ENCODE peak calls at places on chromosomes 5 and 9, in four cellular contexts. B is mucosa of descending colon, I is left ventricle myocardium inferior, A is endothelial cell. F is an unnamed sample.

GRCh38 chr5:95864944-95865504 is 42.5 kb upstream of the GLRX start:
- DNase-seq in B (peak; percentile 58), A (no peak), I (no peak), F (no peak)

GRCh38 chr9:88372103-88372694 is 16.0 kb upstream of the SPIN1 start:
- DNase-seq in B (no peak), I (no peak), A (no peak), F (no peak)

GRCh38 chr5:39623291-39623865 is 198.6 kb upstream of the DAB2 start:
- DNase-seq in B (no peak), I (no peak), A (no peak), F (no peak)

GRCh38 chr5:111243353-111243752 is 19.2 kb downstream of the CAMK4 start:
- DNase-seq in B (no peak), A (no peak), I (no peak), F (no peak)

GRCh38 chr9:93059960-93060591 is 1.6 kb downstream of the SUSD3 start:
- DNase-seq in B (no peak), A (no peak), I (no peak), F (peak; percentile 49)

GRCh38 chr9:93276973-93277372 is 93.0 kb downstream of the WNK2 start:
- DNase-seq in B (no peak), A (no peak), I (no peak), F (no peak)

GRCh38 chr5:164962302-164962961 is 1457.0 kb downstream of the MAT2B start:
- DNase-seq in I (no peak), A (no peak), B (no peak), F (no peak)

GRCh38 chr9:114513050-114513951 is 8.0 kb upstream of the WHRN start:
- DNase-seq in I (no peak), B (peak; percentile 31), A (no peak), F (no peak)

GRCh38 chr5:136101884-136102283 is 30.8 kb upstream of the SMAD5 start:
- DNase-seq in B (no peak), A (no peak), I (no peak), F (no peak)

GRCh38 chr5:90558344-90559192 is at the start of gene ADGRV1:
- DNase-seq in A (peak; percentile 94), I (peak; percentile 16), B (peak; percentile 86), F (no peak)

GRCh38 chr5:8845316-8845715 is 700.6 kb downstream of the SEMA5A start:
- DNase-seq in A (no peak), B (no peak), I (no peak), F (no peak)

GRCh38 chr5:95901676-95902646 is 59.7 kb downstream of the ELL2 start:
- DNase-seq in I (no peak), A (no peak), B (no peak), F (no peak)

GRCh38 chr5:16983022-16983639 is 47.0 kb upstream of the MYO10 start:
- DNase-seq in I (no peak), A (no peak), B (peak; percentile 11), F (no peak)

GRCh38 chr5:150401376-150402201 is 11.1 kb downstream of the CD74 start:
- DNase-seq in A (no peak), B (no peak), I (no peak), F (peak; percentile 21)

GRCh38 chr5:66477591-66477990 is 118.6 kb upstream of the MAST4 start:
- DNase-seq in I (peak; percentile 25), A (no peak), B (no peak), F (no peak)

GRCh38 chr9:1173986-1174385 is 123.8 kb downstream of the DMRT2 start:
- DNase-seq in A (no peak), B (no peak), I (no peak), F (no peak)

GRCh38 chr5:149404746-149405549 is 25.9 kb upstream of the IL17B start:
- DNase-seq in B (no peak), I (no peak), A (no peak), F (no peak)

GRCh38 chr5:78587775-78588291 is 60.7 kb downstream of the LHFPL2 start:
- DNase-seq in I (no peak), B (no peak), A (no peak), F (no peak)

GRCh38 chr5:37569466-37569865 is 190.3 kb downstream of the WDR70 start:
- DNase-seq in A (no peak), I (no peak), B (no peak), F (no peak)

GRCh38 chr5:555058-555623 is 30.9 kb upstream of the SLC9A3 start:
- DNase-seq in I (no peak), A (no peak), B (peak; percentile 58), F (no peak)

GRCh38 chr5:146622391-146622790 is 106.4 kb upstream of the GPR151 start:
- DNase-seq in I (no peak), A (no peak), B (peak; percentile 12), F (no peak)
- TF ChIP-seq CTCF in I (no peak), A (peak; percentile 62), B (no peak), F (peak; percentile 26)

DNA sequence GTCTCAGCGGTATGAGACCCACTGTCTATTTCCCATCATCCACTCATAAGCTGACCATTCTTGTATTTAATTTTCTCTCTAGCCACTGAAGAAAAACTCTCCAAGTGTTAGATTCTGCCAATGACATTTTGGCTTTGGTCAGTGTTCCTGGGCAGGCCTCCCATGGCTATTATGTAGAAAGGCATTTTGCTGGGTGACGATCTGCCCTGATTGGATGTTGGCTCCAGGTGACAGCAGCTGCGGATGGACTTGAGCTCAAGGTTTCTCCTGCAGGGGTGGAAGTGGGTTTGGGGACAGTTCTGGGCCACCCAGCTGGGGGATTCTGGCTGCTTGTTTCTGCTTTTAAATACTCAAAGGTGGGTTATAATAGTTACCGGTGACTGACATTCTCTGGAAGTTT is 31.6 kb downstream of the ACSL6 start:
- DNase-seq in I (no peak), B (no peak), A (no peak), F (no peak)
- TF ChIP-seq CTCF in I (no peak), B (no peak), A (no peak), F (no peak)

DNA sequence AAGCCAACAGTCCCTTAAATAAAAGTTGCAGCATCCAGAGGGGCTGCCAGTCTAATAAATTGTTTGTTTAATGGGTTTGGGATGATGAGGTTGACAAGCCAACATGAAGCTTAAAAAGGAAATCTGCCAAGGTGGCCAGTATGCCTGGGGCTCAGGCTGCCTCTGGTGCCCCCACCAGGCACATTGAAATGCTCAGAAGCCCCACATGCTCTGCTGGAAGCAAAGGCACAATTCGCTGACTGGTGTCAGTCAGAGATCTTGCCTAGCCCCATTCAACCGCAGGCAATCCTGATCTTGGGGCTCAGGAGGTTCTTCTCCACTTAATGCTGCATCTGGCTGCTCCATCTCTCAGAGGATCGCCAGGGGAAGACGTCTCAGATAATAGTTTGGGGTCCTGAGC is 44.2 kb upstream of the TCERG1 start:
- DNase-seq in B (no peak), A (no peak), I (no peak), F (no peak)
- TF ChIP-seq CTCF in B (no peak), A (no peak), I (no peak), F (no peak)

GRCh38 chr9:121700165-121700830 is 48.9 kb downstream of the DAB2IP start:
- DNase-seq in B (peak; percentile 78), I (peak; percentile 72), A (peak; percentile 73), F (peak; percentile 38)
- TF ChIP-seq CTCF in B (peak; percentile 20), I (peak; percentile 63), A (peak; percentile 44), F (peak; percentile 19)

GRCh38 chr5:179143446-179143845 is 83.3 kb downstream of the ZNF354C start:
- DNase-seq in I (no peak), B (no peak), A (no peak), F (no peak)
- TF ChIP-seq CTCF in I (no peak), B (no peak), A (no peak), F (peak; percentile 13)

DNA sequence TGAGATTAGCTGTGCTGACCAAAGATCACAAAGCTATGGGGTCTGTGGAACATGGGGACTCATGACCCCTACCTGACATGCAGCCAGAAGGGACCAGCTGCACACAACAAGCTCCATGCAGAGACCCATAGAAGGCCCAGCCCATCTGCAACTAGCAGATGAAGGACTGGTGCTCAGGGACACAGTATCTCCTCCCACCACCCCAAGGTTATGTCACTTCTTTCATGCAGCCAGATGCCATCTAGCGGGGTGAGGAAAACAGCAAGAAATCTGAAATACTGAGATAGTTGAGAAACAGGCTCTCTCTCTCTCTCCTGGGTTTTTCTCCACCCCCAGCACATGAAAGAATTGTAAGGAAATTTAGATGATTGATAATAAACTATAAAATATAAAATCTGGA is 161.3 kb upstream of the DAPK1 start:
- DNase-seq in B (no peak), I (no peak), A (no peak), F (no peak)
- TF ChIP-seq CTCF in B (no peak), I (no peak), A (no peak), F (no peak)

DNA sequence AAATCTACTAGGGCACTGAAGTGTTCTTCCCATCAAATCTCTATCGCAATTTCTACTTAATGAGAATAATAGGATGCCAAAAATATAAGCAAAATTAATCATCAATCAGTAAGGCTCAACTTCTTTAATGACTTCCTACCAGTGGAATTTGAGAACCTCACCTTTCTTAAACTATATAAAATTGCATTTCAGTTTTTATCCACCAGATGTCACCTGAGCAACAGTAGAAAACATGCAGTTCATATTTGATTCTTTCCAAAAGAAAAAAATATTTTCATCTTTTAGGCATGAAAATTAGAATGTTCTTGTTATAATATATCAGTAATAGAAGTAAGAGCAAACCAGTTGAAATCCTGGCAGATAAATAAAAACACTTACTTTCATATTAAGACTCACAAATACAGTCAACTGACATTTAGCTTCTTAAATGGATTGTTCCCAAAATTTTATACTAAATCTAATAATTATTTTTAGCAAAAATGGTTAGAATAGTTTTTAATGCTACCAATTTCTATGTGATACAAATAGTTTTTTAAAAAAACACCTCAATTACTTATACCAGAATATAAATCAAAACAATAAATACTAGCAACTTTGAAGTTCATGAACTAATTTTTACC is 13.4 kb upstream of the CCDC112 start:
- DNase-seq in B (no peak), A (no peak), I (no peak), F (no peak)
- TF ChIP-seq CTCF in B (peak; percentile 24), A (peak; percentile 80), I (peak; percentile 81), F (peak; percentile 80)

GRCh38 chr9:36833954-36834353 is 200.1 kb downstream of the PAX5 start:
- DNase-seq in B (no peak), I (no peak), A (no peak), F (no peak)

GRCh38 chr9:36831381-36832231 is 202.5 kb downstream of the PAX5 start:
- DNase-seq in A (no peak), I (no peak), B (no peak), F (no peak)

GRCh38 chr9:36835271-36835996 is 198.6 kb downstream of the PAX5 start:
- DNase-seq in I (no peak), B (no peak), A (no peak), F (no peak)

GRCh38 chr9:36834736-36835135 is 199.3 kb downstream of the PAX5 start:
- DNase-seq in A (no peak), I (no peak), B (no peak), F (no peak)

DNA sequence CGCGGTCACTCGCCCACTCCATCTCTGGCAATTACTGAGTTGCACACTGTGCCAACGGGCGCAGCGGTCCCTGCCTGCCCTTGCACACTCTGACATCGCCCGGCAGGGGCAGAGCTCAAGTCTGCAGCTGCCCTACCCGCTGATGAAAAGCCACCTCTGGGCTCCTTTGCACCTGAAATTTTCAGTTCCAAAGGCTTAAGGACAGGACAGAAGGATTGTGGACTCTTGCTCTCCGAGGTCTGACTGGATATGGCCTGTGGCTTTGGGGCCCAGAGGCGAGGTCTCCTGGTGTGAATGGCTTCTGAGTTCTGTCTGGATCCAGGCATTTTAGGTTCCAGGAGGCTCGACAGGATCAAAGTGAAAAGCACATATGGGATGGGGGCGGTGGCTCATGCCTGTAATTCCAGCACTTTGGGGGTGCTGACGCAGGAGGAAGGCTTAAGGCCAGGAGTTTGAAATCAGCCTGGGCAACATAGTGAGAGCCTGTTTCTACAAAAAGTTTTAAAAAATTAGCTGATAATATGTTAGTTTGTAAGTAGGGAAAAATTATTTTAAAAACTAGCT is 201.8 kb downstream of the PAX5 start:
- DNase-seq in B (no peak), A (no peak), I (no peak), F (no peak)
- TF ChIP-seq CTCF in B (no peak), A (no peak), I (no peak), F (no peak)

F was measured in right lobe of liver.